ENCODE peak calls at places on chromosomes 5 and 9, in five cellular contexts. P, A, I, T and Q are unnamed samples.

GRCh38 chr5:35988529-35988928 is 2.7 kb downstream of the UGT3A1 start:
- DNase-seq in P (no peak), A (no peak), T (no peak), I (no peak), Q (no peak)

GRCh38 chr9:114693248-114693895 is 11.4 kb upstream of the TEX48 start:
- DNase-seq in I (no peak), T (no peak), A (no peak), P (no peak), Q (no peak)

GRCh38 chr5:151022511-151023018 is 2.2 kb downstream of the GPX3 start:
- DNase-seq in I (no peak), P (no peak), T (no peak), A (peak), Q (no peak)

GRCh38 chr5:54881286-54882005 is 103.9 kb downstream of the ESM1 start:
- DNase-seq in I (no peak), A (peak), P (no peak), T (no peak), Q (no peak)

GRCh38 chr5:39850291-39850690 is 425.5 kb upstream of the DAB2 start:
- DNase-seq in P (no peak), A (no peak), T (no peak), I (peak), Q (no peak)

GRCh38 chr9:135204177-135204576 is 116.7 kb downstream of the OLFM1 start:
- DNase-seq in A (no peak), T (no peak), P (no peak), I (no peak), Q (no peak)

GRCh38 chr5:90707698-90708097 is 149.1 kb downstream of the ADGRV1 start:
- DNase-seq in P (no peak), I (no peak), A (no peak), T (no peak), Q (no peak)

GRCh38 chr5:104513194-104513602 is 950.6 kb upstream of the NUDT12 start:
- DNase-seq in I (peak), T (no peak), P (no peak), A (peak), Q (peak)

GRCh38 chr5:150487199-150488061 is 20.5 kb upstream of the NDST1 start:
- DNase-seq in A (no peak), T (no peak), I (peak), P (peak), Q (no peak)

GRCh38 chr9:111287127-111287526 is 42.9 kb downstream of the OR2K2 start:
- DNase-seq in A (peak), P (no peak), T (no peak), I (peak), Q (peak)

GRCh38 chr5:125961150-125961549 is 462.1 kb upstream of the GRAMD2B start:
- DNase-seq in P (no peak), T (no peak), I (no peak), A (no peak), Q (no peak)

GRCh38 chr9:133264235-133264764 is 10.7 kb downstream of the ABO start:
- DNase-seq in T (no peak), P (no peak), I (no peak), A (no peak), Q (no peak)

GRCh38 chr5:57316798-57317327 is 143.0 kb downstream of the GPBP1 start:
- DNase-seq in P (no peak), I (peak), T (no peak), A (peak), Q (peak)

GRCh38 chr5:176596689-176597416 is 13.1 kb downstream of the GPRIN1 start:
- DNase-seq in I (peak), P (peak), T (no peak), A (no peak), Q (no peak)

GRCh38 chr5:149265559-149265958 is 6.1 kb upstream of the AFAP1L1 start:
- DNase-seq in P (no peak), T (no peak), I (peak), A (peak), Q (no peak)

GRCh38 chr5:113807384-113808053 is 294.0 kb downstream of the YTHDC2 start:
- DNase-seq in P (no peak), I (peak), T (no peak), A (peak), Q (no peak)

GRCh38 chr9:96392263-96392662 is 8.8 kb upstream of the SLC35D2 start:
- DNase-seq in I (no peak), P (no peak), T (no peak), A (no peak), Q (no peak)

GRCh38 chr5:1193591-1193985 is 7.8 kb upstream of the SLC6A19 start:
- DNase-seq in I (no peak), T (peak), P (peak), A (no peak), Q (no peak)

GRCh38 chr5:132389453-132390286 is 20.2 kb downstream of the SLC22A5 start:
- DNase-seq in A (peak), T (no peak), P (no peak), I (peak), Q (peak)

GRCh38 chr5:52786391-52786790 is 1.3 kb upstream of the ITGA1 start:
- DNase-seq in T (no peak), A (no peak), I (no peak), P (no peak), Q (no peak)

GRCh38 chr5:98772415-98773213 is 849 bp upstream of the RGMB start:
- DNase-seq in P (peak), A (peak), T (peak), I (no peak), Q (no peak)

GRCh38 chr5:43429706-43430105 is 17.5 kb upstream of the CCL28 start:
- DNase-seq in I (no peak), P (no peak), A (no peak), T (no peak), Q (no peak)

GRCh38 chr9:97928968-97929604 is 6.8 kb upstream of the TRMO start:
- DNase-seq in P (no peak), I (no peak), A (no peak), T (no peak), Q (no peak)

GRCh38 chr5:105836263-105836662 is 1834.5 kb downstream of the EFNA5 start:
- DNase-seq in T (no peak), A (peak), I (peak), P (no peak), Q (peak)

GRCh38 chr5:139549162-139549894 is 11.8 kb upstream of the UBE2D2 start:
- DNase-seq in I (no peak), P (no peak), T (no peak), A (no peak), Q (no peak)

GRCh38 chr9:104767507-104767906 is 3.6 kb downstream of the NIPSNAP3B start:
- DNase-seq in A (no peak), P (no peak), T (no peak), I (no peak), Q (no peak)

GRCh38 chr9:73152445-73152844 is 780 bp downstream of the ANXA1 start:
- DNase-seq in A (peak), I (peak), P (no peak), T (no peak), Q (no peak)

GRCh38 chr9:91151014-91151740 is 210.5 kb downstream of the AUH start:
- DNase-seq in P (no peak), A (peak), T (no peak), I (peak), Q (no peak)

GRCh38 chr9:112971415-112971814 is 40.6 kb downstream of the ZNF883 start:
- DNase-seq in P (no peak), A (peak), T (no peak), I (peak), Q (no peak)

GRCh38 chr9:133883356-133883755 is 108.8 kb downstream of the VAV2 start:
- DNase-seq in I (peak), P (no peak), A (no peak), T (no peak), Q (no peak)

GRCh38 chr9:109793196-109793595 is 13.2 kb downstream of the PALM2AKAP2 start:
- DNase-seq in T (no peak), P (no peak), A (peak), I (peak), Q (no peak)

GRCh38 chr9:127919253-127919815 is 2.5 kb upstream of the ST6GALNAC4 start:
- DNase-seq in I (peak), A (peak), T (peak), P (peak), Q (peak)

GRCh38 chr5:171336486-171337206 is 27.6 kb downstream of the TLX3 start:
- DNase-seq in P (no peak), I (peak), T (no peak), A (peak), Q (peak)

GRCh38 chr5:65326912-65327311 is 154.8 kb downstream of the ADAMTS6 start:
- DNase-seq in T (no peak), P (no peak), I (peak), A (peak), Q (no peak)

GRCh38 chr5:2471152-2471879 is 280.2 kb downstream of the IRX2 start:
- DNase-seq in P (no peak), I (no peak), A (no peak), T (no peak), Q (no peak)

DNA sequence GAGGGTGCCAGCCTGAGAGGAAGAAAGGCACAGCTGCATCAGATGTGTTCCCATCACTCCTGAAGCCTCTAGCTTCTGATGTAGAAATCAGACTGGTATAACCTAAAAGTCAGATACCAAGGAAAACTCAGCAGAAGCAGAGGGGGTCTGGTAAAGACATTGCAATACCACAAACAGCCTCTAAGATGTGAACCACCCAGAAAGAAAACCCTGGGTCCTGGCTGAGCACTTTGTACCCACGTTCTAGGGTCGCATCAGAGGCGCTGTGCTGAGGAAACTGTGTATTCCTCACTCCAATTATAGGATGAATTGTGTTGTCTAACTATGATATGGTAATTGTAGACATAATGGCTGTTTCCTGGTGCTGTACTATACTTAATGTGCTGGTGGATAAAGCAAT is 275.6 kb downstream of the IRX2 start:
- DNase-seq in A (no peak), T (no peak), P (no peak), I (no peak), Q (no peak)
- TF ChIP-seq CTCF in A (no peak), T (no peak), P (no peak), I (no peak), Q (no peak)

GRCh38 chr9:29691758-29692407 is 2118.6 kb upstream of the C9orf72 start:
- DNase-seq in I (no peak), P (no peak), T (no peak), A (peak), Q (no peak)
- TF ChIP-seq CTCF in I (no peak), P (no peak), T (no peak), A (peak), Q (peak)

DNA sequence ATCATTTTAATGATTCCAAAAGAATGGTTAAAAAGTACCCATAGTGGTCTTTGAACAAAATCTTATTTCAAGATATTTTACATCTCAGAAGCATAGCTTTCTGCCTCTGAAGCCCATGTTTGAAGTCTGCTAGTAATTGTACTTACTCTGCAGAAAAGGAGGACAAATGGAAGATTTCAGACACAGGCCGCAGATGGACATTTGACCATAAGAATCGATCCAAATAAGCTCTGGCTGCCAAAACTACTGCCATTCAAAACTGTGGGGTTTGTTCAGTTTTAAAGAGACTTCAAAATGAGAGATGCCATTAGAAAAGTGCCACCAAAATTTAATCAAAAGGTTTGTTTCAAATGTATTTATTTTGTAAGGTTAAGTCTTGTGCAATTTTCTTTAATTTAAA is 306.7 kb downstream of the DTWD2 start:
- DNase-seq in A (no peak), T (no peak), I (no peak), P (no peak), Q (no peak)
- TF ChIP-seq CTCF in A (no peak), T (no peak), I (no peak), P (no peak), Q (no peak)

DNA sequence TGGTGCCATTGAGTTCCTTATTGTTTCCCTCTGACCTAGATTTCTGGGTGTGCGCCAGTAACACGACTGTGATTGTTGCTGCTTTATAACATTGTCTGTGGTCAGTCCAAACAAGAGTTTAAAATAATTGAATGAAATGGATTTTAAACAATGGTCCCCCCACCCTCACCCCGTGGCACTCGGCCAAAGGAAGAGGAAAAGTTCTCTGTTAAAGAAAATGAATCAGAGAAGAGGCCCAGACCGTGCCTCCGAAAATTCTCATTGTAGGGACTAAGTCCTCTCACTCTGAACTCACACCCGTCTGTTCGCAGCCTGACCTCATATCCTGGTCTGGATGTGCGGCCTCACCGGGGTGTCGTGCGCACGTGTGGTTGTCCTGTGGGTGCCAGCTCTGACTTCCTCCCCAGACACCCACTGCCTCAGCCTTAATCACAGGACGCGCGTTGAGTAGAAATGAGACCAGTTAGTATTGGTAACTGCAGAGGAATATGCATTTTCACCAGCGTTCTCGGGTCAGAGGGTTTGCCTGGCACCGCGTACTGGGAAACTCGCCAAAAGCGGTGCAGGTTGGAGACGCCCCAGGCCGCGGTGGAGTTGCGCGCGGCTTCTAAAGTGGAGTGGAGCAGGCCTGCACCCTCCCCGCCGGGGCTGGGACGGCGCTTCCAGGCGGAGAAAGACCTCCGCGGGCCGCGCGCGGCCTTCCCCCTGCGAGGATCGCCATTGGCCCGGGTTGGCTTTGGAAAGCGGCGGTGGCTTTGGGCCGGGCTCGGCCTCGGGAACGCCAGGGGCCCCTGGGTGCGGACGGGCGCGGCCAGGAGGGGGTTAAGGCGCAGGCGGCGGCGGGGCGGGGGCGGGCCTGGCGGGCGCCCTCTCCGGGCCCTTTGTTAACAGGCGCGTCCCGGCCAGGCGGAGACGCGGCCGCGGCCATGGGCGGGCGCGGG is at the start of gene ABL1:
- DNase-seq in T (peak), I (peak), A (peak), P (peak), Q (no peak)
- TF ChIP-seq CTCF in T (no peak), I (no peak), A (no peak), P (no peak), Q (no peak)

DNA sequence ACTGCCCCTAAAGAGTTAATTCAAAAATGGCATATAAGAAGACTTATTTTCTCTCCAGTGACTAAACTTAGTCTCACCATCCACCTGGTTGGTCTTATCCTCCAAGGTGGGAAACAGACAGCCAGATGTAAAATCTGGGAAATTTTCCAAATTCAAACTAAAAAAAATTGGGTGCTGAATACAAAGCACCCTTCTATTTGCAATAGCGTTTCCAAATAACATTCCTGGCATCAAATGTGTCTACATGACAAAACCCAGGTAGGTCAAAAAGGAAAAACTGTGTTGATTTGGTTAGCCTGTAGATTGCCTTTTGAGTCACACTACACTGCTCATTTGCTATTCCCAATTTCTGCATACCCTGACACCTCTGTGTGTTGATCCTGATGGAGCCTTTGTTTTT is 252.2 kb downstream of the NR2F1-AS1 start:
- DNase-seq in T (no peak), I (no peak), A (no peak), P (no peak), Q (no peak)
- TF ChIP-seq CTCF in T (no peak), I (no peak), A (no peak), P (no peak), Q (no peak)

GRCh38 chr5:78133423-78133822 is 161.1 kb downstream of the AP3B1 start:
- DNase-seq in A (no peak), I (no peak), T (no peak), P (no peak), Q (no peak)

GRCh38 chr5:78132507-78132906 is 162.0 kb downstream of the AP3B1 start:
- DNase-seq in A (no peak), T (no peak), I (no peak), P (no peak), Q (no peak)

GRCh38 chr5:78129632-78130031 is 164.9 kb downstream of the AP3B1 start:
- DNase-seq in P (no peak), I (no peak), A (no peak), T (no peak), Q (no peak)

DNA sequence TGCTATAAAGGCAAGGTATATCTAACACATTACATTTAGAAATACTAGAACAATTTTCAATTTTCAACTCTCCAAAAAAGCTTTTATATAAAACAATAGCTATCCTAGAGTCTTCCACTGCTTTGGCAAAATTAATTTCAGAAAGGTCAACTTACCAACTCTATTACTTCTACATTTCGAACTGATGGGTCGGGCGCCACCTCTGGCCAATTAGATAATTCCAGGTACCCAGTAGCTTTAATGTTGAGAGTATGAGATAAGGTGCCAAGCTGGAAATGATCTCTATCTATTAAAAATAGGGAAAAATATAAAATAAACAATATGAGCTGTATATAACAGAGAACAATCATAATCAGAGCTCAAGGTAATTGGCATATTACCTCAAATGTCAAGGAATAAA is 166.6 kb downstream of the AP3B1 start:
- DNase-seq in I (no peak), A (no peak), T (no peak), P (no peak), Q (no peak)
- TF ChIP-seq CTCF in I (peak), A (peak), T (peak), P (no peak), Q (peak)

DNA sequence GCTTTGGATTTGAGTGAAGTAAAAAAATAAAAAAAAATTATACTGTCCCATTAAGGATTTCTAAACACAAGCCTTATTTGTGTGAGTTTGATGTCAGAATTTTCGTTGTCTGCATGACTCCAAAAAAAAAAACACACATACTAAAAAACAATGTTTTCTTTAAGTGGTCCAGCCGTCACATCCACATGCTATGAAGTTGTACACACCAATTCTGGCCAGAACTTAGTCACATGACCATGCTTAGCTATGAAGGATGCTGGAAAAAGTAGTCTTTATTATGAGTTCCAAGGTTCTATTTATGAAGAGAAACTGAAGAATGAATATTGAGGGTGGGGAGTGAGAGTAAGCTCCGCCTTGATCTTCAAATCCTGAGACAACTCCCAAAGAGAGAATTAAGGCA is 146.9 kb downstream of the TLE1 start:
- DNase-seq in P (no peak), T (no peak), I (no peak), A (no peak), Q (no peak)
- TF ChIP-seq CTCF in P (no peak), T (no peak), I (no peak), A (no peak), Q (no peak)

GRCh38 chr5:180090769-180091546 is 19.4 kb upstream of the RNF130 start:
- DNase-seq in I (peak), T (no peak), P (no peak), A (peak), Q (no peak)
- TF ChIP-seq CTCF in I (peak), T (no peak), P (no peak), A (peak), Q (peak)

DNA sequence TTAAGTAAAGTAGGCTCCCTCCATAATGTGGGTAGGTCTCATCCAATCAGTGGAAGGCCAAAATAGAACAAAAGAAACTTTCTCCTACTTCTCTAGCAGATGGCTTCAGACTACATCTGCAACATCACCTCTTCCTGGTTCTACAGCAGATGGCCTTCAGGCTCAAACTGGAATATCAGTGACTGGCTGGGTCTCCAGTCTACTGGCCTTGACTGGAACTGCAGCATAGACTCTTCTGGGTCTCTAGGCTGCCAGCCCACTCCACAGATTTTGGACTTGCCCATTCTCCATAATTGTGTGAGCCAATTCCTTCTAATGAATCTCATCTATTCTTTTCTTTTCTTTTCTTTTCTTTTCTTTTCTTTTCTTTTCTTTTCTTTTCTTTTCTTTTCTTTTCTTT is 64.8 kb downstream of the ACER2 start:
- DNase-seq in A (no peak), I (no peak), T (no peak), P (no peak), Q (no peak)
- TF ChIP-seq CTCF in A (no peak), I (no peak), T (no peak), P (no peak), Q (no peak)